ENCODE peak calls at places on chromosomes 4 and X, in ten cellular contexts. One of them, this sample, is unnamed.

GRCh38 chr4:57424231-57424897 is 314.2 kb upstream of the IGFBP7 start:
- DNase-seq in SK-N-SH: no peak
- DNase-seq in tibial nerve: no peak
- DNase-seq in transverse colon: no peak
- DNase-seq in stomach: no peak
- DNase-seq in GM12878: no peak
- DNase-seq in suprapubic skin: no peak
- DNase-seq in esophagus muscularis mucosa: no peak
- DNase-seq in ovary: no peak
- DNase-seq in A549: peak
- DNase-seq in this sample: no peak

GRCh38 chr4:127809173-127809800 is 27.2 kb downstream of the HSPA4L start:
- DNase-seq in transverse colon: no peak
- DNase-seq in ovary: no peak
- DNase-seq in esophagus muscularis mucosa: no peak
- DNase-seq in A549: peak
- DNase-seq in GM12878: no peak
- DNase-seq in suprapubic skin: no peak
- DNase-seq in tibial nerve: no peak
- DNase-seq in SK-N-SH: no peak
- DNase-seq in stomach: no peak
- DNase-seq in this sample: no peak

GRCh38 chr4:13476152-13476551 is 8.0 kb downstream of the RAB28 start:
- DNase-seq in GM12878: no peak
- DNase-seq in tibial nerve: no peak
- DNase-seq in suprapubic skin: no peak
- DNase-seq in ovary: no peak
- DNase-seq in SK-N-SH: no peak
- DNase-seq in stomach: no peak
- DNase-seq in esophagus muscularis mucosa: no peak
- DNase-seq in A549: no peak
- DNase-seq in transverse colon: no peak
- DNase-seq in this sample: no peak

GRCh38 chr4:41709844-41710481 is 38.6 kb downstream of the PHOX2B start:
- DNase-seq in transverse colon: no peak
- DNase-seq in suprapubic skin: no peak
- DNase-seq in stomach: no peak
- DNase-seq in SK-N-SH: no peak
- DNase-seq in tibial nerve: no peak
- DNase-seq in ovary: no peak
- DNase-seq in A549: peak
- DNase-seq in GM12878: no peak
- DNase-seq in esophagus muscularis mucosa: no peak
- DNase-seq in this sample: no peak

GRCh38 chr4:151167561-151167960 is 68.1 kb downstream of the RPS3A start:
- DNase-seq in transverse colon: no peak
- DNase-seq in suprapubic skin: no peak
- DNase-seq in ovary: peak
- DNase-seq in GM12878: no peak
- DNase-seq in esophagus muscularis mucosa: no peak
- DNase-seq in SK-N-SH: no peak
- DNase-seq in stomach: no peak
- DNase-seq in A549: no peak
- DNase-seq in tibial nerve: no peak
- DNase-seq in this sample: peak

GRCh38 chr4:4854649-4855292 is 4.7 kb upstream of the MSX1 start:
- DNase-seq in suprapubic skin: no peak
- DNase-seq in esophagus muscularis mucosa: no peak
- DNase-seq in A549: no peak
- DNase-seq in transverse colon: no peak
- DNase-seq in ovary: no peak
- DNase-seq in SK-N-SH: peak
- DNase-seq in tibial nerve: no peak
- DNase-seq in stomach: no peak
- DNase-seq in GM12878: no peak
- DNase-seq in this sample: no peak

GRCh38 chr4:11799182-11799581 is 370.5 kb upstream of the HS3ST1 start:
- DNase-seq in tibial nerve: no peak
- DNase-seq in SK-N-SH: no peak
- DNase-seq in transverse colon: peak
- DNase-seq in GM12878: no peak
- DNase-seq in esophagus muscularis mucosa: no peak
- DNase-seq in A549: no peak
- DNase-seq in ovary: no peak
- DNase-seq in suprapubic skin: no peak
- DNase-seq in stomach: peak
- DNase-seq in this sample: no peak

GRCh38 chr4:108744307-108744706 is 18.5 kb downstream of the ETNPPL start:
- DNase-seq in ovary: no peak
- DNase-seq in GM12878: no peak
- DNase-seq in transverse colon: no peak
- DNase-seq in esophagus muscularis mucosa: no peak
- DNase-seq in A549: no peak
- DNase-seq in SK-N-SH: no peak
- DNase-seq in suprapubic skin: no peak
- DNase-seq in stomach: no peak
- DNase-seq in tibial nerve: no peak
- DNase-seq in this sample: no peak

GRCh38 chr4:124753941-124754581 is 41.5 kb upstream of the ANKRD50 start:
- DNase-seq in suprapubic skin: no peak
- DNase-seq in tibial nerve: no peak
- DNase-seq in esophagus muscularis mucosa: no peak
- DNase-seq in ovary: no peak
- DNase-seq in stomach: peak
- DNase-seq in SK-N-SH: no peak
- DNase-seq in A549: peak
- DNase-seq in transverse colon: no peak
- DNase-seq in GM12878: no peak
- DNase-seq in this sample: no peak

GRCh38 chr4:168605411-168605810 is 108.6 kb downstream of the PALLD start:
- DNase-seq in suprapubic skin: no peak
- DNase-seq in stomach: no peak
- DNase-seq in GM12878: no peak
- DNase-seq in ovary: no peak
- DNase-seq in transverse colon: no peak
- DNase-seq in esophagus muscularis mucosa: no peak
- DNase-seq in A549: peak
- DNase-seq in SK-N-SH: no peak
- DNase-seq in tibial nerve: no peak
- DNase-seq in this sample: no peak

GRCh38 chr4:153594208-153594607 is 89.9 kb upstream of the TLR2 start:
- DNase-seq in tibial nerve: no peak
- DNase-seq in suprapubic skin: no peak
- DNase-seq in transverse colon: no peak
- DNase-seq in GM12878: no peak
- DNase-seq in esophagus muscularis mucosa: no peak
- DNase-seq in SK-N-SH: no peak
- DNase-seq in A549: no peak
- DNase-seq in stomach: no peak
- DNase-seq in ovary: no peak
- DNase-seq in this sample: no peak

GRCh38 chr4:1008840-1009646 is 2.4 kb upstream of the FGFRL1 start:
- DNase-seq in ovary: peak
- DNase-seq in tibial nerve: no peak
- DNase-seq in stomach: peak
- DNase-seq in A549: no peak
- DNase-seq in transverse colon: peak
- DNase-seq in suprapubic skin: no peak
- DNase-seq in esophagus muscularis mucosa: no peak
- DNase-seq in GM12878: no peak
- DNase-seq in SK-N-SH: no peak
- DNase-seq in this sample: no peak

GRCh38 chrX:6694977-6695376 is 160.1 kb upstream of the VCX3A start:
- DNase-seq in suprapubic skin: no peak
- DNase-seq in GM12878: no peak
- DNase-seq in esophagus muscularis mucosa: no peak
- DNase-seq in ovary: no peak
- DNase-seq in A549: no peak
- DNase-seq in stomach: no peak
- DNase-seq in transverse colon: no peak
- DNase-seq in SK-N-SH: no peak
- DNase-seq in tibial nerve: no peak
- DNase-seq in this sample: no peak

GRCh38 chr4:182175788-182176519 is 67.2 kb upstream of the TENM3 start:
- DNase-seq in SK-N-SH: no peak
- DNase-seq in esophagus muscularis mucosa: no peak
- DNase-seq in ovary: no peak
- DNase-seq in GM12878: no peak
- DNase-seq in tibial nerve: no peak
- DNase-seq in stomach: no peak
- DNase-seq in A549: peak
- DNase-seq in suprapubic skin: no peak
- DNase-seq in transverse colon: no peak
- DNase-seq in this sample: no peak
- H3K27ac ChIP-seq in SK-N-SH: no peak
- H3K27ac ChIP-seq in esophagus muscularis mucosa: no peak
- H3K27ac ChIP-seq in ovary: no peak
- H3K27ac ChIP-seq in GM12878: no peak
- H3K27ac ChIP-seq in tibial nerve: no peak
- H3K27ac ChIP-seq in stomach: no peak
- H3K27ac ChIP-seq in A549: peak
- H3K27ac ChIP-seq in suprapubic skin: no peak
- H3K27ac ChIP-seq in transverse colon: no peak
- H3K27ac ChIP-seq in this sample: no peak

DNA sequence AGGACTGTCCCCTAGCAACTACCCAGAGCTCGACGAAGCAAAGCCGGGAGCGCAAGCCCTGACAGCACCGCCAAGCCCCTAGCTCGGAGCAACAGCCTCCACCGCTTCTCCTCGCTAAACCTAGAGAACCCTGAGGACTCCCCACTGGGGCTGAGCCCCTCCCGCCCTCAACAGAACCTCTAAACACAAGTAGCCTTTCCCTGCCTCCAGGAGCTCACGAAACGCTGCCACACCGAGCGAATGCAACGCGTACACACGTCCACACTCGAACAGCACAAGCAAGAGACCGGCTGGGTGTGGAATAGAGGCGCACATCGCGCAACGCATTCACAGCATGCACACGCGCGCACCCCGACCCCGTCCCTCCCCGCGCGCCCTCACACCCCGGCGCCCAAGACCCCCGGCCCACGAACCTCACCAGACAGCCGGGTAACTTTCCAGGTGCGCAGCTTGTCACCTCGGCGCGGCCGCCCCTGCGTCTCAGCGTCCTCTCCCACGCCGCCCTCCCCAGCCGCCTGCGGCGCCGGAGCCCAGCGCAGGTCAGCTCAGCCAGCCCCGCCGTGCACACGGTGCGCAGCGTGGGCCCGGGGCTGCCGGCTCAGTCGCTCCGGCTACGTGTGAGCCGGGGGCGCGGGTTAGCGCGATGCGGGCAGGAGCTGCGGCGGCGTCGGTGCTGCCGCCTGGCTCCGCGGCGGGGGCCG is 354 bp downstream of the PRKG2 start:
- DNase-seq in suprapubic skin: no peak
- DNase-seq in A549: peak
- DNase-seq in esophagus muscularis mucosa: no peak
- DNase-seq in GM12878: no peak
- DNase-seq in ovary: no peak
- DNase-seq in stomach: no peak
- DNase-seq in SK-N-SH: peak
- DNase-seq in tibial nerve: no peak
- DNase-seq in transverse colon: peak
- DNase-seq in this sample: peak
- H3K4me3 ChIP-seq in suprapubic skin: peak
- H3K4me3 ChIP-seq in A549: peak
- H3K4me3 ChIP-seq in esophagus muscularis mucosa: peak
- H3K4me3 ChIP-seq in GM12878: no peak
- H3K4me3 ChIP-seq in ovary: peak
- H3K4me3 ChIP-seq in stomach: peak
- H3K4me3 ChIP-seq in SK-N-SH: no peak
- H3K4me3 ChIP-seq in tibial nerve: peak
- H3K4me3 ChIP-seq in transverse colon: peak
- H3K4me3 ChIP-seq in this sample: peak

GRCh38 chr4:2042207-2042946 is 16.8 kb upstream of the NAT8L start:
- DNase-seq in esophagus muscularis mucosa: no peak
- DNase-seq in SK-N-SH: peak
- DNase-seq in tibial nerve: no peak
- DNase-seq in suprapubic skin: peak
- DNase-seq in A549: no peak
- DNase-seq in transverse colon: peak
- DNase-seq in GM12878: no peak
- DNase-seq in ovary: no peak
- DNase-seq in stomach: peak
- DNase-seq in this sample: peak
- TF ChIP-seq EP300 in esophagus muscularis mucosa: no peak
- TF ChIP-seq EP300 in SK-N-SH: no peak
- TF ChIP-seq EP300 in tibial nerve: no peak
- TF ChIP-seq EP300 in suprapubic skin: no peak
- TF ChIP-seq EP300 in A549: no peak
- TF ChIP-seq EP300 in transverse colon: no peak
- TF ChIP-seq EP300 in GM12878: no peak
- TF ChIP-seq EP300 in ovary: no peak
- TF ChIP-seq EP300 in stomach: no peak
- TF ChIP-seq EP300 in this sample: no peak

GRCh38 chr4:71429962-71430361 is 91.1 kb downstream of the SLC4A4 start:
- DNase-seq in SK-N-SH: no peak
- DNase-seq in esophagus muscularis mucosa: no peak
- DNase-seq in transverse colon: no peak
- DNase-seq in GM12878: no peak
- DNase-seq in stomach: no peak
- DNase-seq in tibial nerve: no peak
- DNase-seq in A549: no peak
- DNase-seq in suprapubic skin: no peak
- DNase-seq in ovary: no peak
- DNase-seq in this sample: no peak

GRCh38 chr4:71429106-71429505 is 90.3 kb downstream of the SLC4A4 start:
- DNase-seq in esophagus muscularis mucosa: no peak
- DNase-seq in ovary: no peak
- DNase-seq in GM12878: no peak
- DNase-seq in tibial nerve: no peak
- DNase-seq in SK-N-SH: no peak
- DNase-seq in A549: no peak
- DNase-seq in stomach: no peak
- DNase-seq in transverse colon: no peak
- DNase-seq in suprapubic skin: no peak
- DNase-seq in this sample: no peak

GRCh38 chr4:71430609-71431008 is 91.8 kb downstream of the SLC4A4 start:
- DNase-seq in tibial nerve: no peak
- DNase-seq in stomach: no peak
- DNase-seq in A549: no peak
- DNase-seq in transverse colon: no peak
- DNase-seq in suprapubic skin: no peak
- DNase-seq in SK-N-SH: no peak
- DNase-seq in ovary: no peak
- DNase-seq in esophagus muscularis mucosa: no peak
- DNase-seq in GM12878: no peak
- DNase-seq in this sample: no peak

DNA sequence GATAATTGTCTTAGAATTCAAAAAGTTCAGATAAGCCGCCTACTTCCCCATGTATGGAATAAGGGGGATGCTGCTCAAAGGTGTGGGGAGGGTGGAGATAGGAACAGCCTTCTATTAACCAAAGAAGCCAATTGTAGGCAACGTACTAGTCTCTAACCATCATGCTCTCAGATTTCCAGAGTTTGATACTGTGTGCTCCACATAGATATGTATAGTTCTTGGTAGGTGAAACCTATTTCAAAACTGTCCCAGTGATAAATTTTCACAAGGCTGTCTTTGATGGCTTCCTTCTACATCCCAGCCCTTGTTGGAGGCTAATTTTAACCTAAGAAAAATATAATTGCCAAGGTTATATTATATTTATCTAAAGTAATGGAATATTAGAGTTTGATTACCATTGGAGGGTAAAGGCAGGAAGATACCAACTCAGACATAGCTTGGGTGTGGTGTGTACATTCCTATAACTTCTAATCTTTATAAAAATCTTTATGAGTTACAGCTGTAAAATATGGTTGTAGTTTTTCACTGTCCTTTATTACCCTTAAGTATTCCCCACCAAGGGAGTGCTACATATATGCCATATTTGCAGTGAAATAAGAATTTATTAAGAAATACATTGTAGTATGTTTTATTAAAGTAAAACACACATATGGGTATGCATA is 87.7 kb downstream of the SLC4A4 start:
- DNase-seq in tibial nerve: no peak
- DNase-seq in SK-N-SH: no peak
- DNase-seq in GM12878: no peak
- DNase-seq in stomach: no peak
- DNase-seq in A549: no peak
- DNase-seq in transverse colon: no peak
- DNase-seq in suprapubic skin: no peak
- DNase-seq in ovary: no peak
- DNase-seq in esophagus muscularis mucosa: no peak
- DNase-seq in this sample: no peak
- H3K27ac ChIP-seq in tibial nerve: no peak
- H3K27ac ChIP-seq in SK-N-SH: no peak
- H3K27ac ChIP-seq in GM12878: no peak
- H3K27ac ChIP-seq in stomach: no peak
- H3K27ac ChIP-seq in A549: no peak
- H3K27ac ChIP-seq in transverse colon: peak
- H3K27ac ChIP-seq in suprapubic skin: no peak
- H3K27ac ChIP-seq in ovary: no peak
- H3K27ac ChIP-seq in esophagus muscularis mucosa: no peak
- H3K27ac ChIP-seq in this sample: no peak